ENCODE peak calls at places on chromosome 3, in ten cellular contexts. W is fibroblast of lung, Q is GM23248, X is OCI-LY7, T is mammary epithelial cell, C is GM23338, P is osteoblast, U is hepatocyte, H is endothelial cell of umbilical vein, J is SK-N-SH. B is an unnamed sample. For H4K20me1, the result is how much of the 10 kb centered on the place peaks cover.

GRCh38 chr3:115512565-115513410 is 110.5 kb upstream of the GAP43 start:
- DNase-seq in X (no peak), T (peak), W (peak), U (peak), P (peak), C (peak), H (peak), Q (peak), J (peak), B (peak)

GRCh38 chr3:23895181-23895580 is 21.6 kb downstream of the NKIRAS1 start:
- DNase-seq in H (no peak), P (no peak), U (no peak), C (no peak), X (no peak), T (no peak), J (no peak), Q (no peak), W (no peak), B (no peak)

GRCh38 chr3:116614795-116615362 is 94.7 kb upstream of the TUSC7 start:
- DNase-seq in T (peak), W (peak), J (peak), H (no peak), X (peak), U (peak), C (peak), P (no peak), Q (peak), B (peak)

GRCh38 chr3:119352863-119353527 is 58.8 kb downstream of the ARHGAP31 start:
- DNase-seq in J (no peak), W (peak), X (peak), U (peak), P (no peak), T (peak), Q (peak), C (peak), H (peak), B (peak)

GRCh38 chr3:9091811-9092210 is 128.5 kb upstream of the RAD18 start:
- DNase-seq in C (no peak), T (no peak), W (peak), U (no peak), P (no peak), H (no peak), J (no peak), X (no peak), Q (peak), B (no peak)

GRCh38 chr3:170523248-170523647 is 62.6 kb downstream of the SLC7A14 start:
- DNase-seq in C (no peak), P (no peak), W (peak), X (no peak), T (peak), J (no peak), Q (peak), H (peak), U (no peak), B (peak)

GRCh38 chr3:49165771-49166751 is at the start of gene CCDC71:
- DNase-seq in T (peak), X (peak), J (peak), W (peak), H (peak), U (peak), P (peak), C (peak), Q (peak), B (peak)

GRCh38 chr3:23396746-23397145 is 193.6 kb downstream of the UBE2E2 start:
- DNase-seq in U (no peak), W (peak), Q (no peak), H (peak), C (no peak), P (no peak), X (no peak), J (no peak), T (peak), B (no peak)

GRCh38 chr3:191239439-191240035 is 40.5 kb downstream of the OSTN start:
- DNase-seq in X (no peak), P (no peak), U (no peak), W (peak), Q (no peak), H (peak), C (no peak), J (no peak), T (no peak), B (no peak)

GRCh38 chr3:193677734-193678133 is 84.7 kb downstream of the OPA1 start:
- DNase-seq in P (no peak), C (no peak), T (no peak), J (no peak), H (no peak), X (no peak), W (no peak), U (no peak), Q (no peak), B (no peak)

GRCh38 chr3:148598619-148599018 is 99.1 kb upstream of the AGTR1 start:
- DNase-seq in Q (no peak), W (no peak), P (no peak), T (no peak), U (no peak), J (no peak), C (no peak), H (no peak), X (no peak), B (no peak)

GRCh38 chr3:9080165-9080564 is 116.9 kb upstream of the RAD18 start:
- DNase-seq in H (no peak), X (no peak), Q (peak), P (no peak), T (peak), U (no peak), W (no peak), C (no peak), J (no peak), B (no peak)

GRCh38 chr3:122858373-122858772 is 63.5 kb downstream of the SLC49A4 start:
- DNase-seq in U (peak), H (peak), Q (peak), P (no peak), T (peak), J (peak), X (peak), C (peak), W (peak), B (no peak)

GRCh38 chr3:86104154-86104553 is 886.8 kb downstream of the VGLL3 start:
- DNase-seq in U (no peak), P (no peak), C (peak), T (no peak), W (no peak), H (no peak), Q (no peak), X (no peak), J (no peak), B (no peak)

GRCh38 chr3:47156418-47156817 is 7.5 kb downstream of the SETD2 start:
- DNase-seq in T (no peak), P (peak), W (no peak), X (no peak), Q (no peak), U (no peak), H (no peak), C (no peak), J (no peak), B (no peak)
- H4K20me1 ChIP-seq in T (under half), P (half or more), W (under half), X (half or more), Q (half or more), U (half or more), H (under half), C (under half), J (half or more), B (half or more)

GRCh38 chr3:38168151-38168987 is 3.0 kb downstream of the OXSR1 start:
- DNase-seq in C (no peak), J (no peak), H (no peak), X (no peak), P (peak), Q (peak), W (peak), T (peak), U (no peak), B (peak)

GRCh38 chr3:38171622-38172021 is 6.3 kb downstream of the OXSR1 start:
- DNase-seq in H (no peak), C (no peak), W (no peak), X (no peak), J (no peak), U (no peak), Q (no peak), P (no peak), T (no peak), B (no peak)

GRCh38 chr3:38168988-38169363 is 3.6 kb downstream of the OXSR1 start:
- DNase-seq in P (no peak), Q (peak), H (no peak), U (no peak), T (peak), C (no peak), W (peak), X (no peak), J (no peak), B (peak)

GRCh38 chr3:38173834-38174418 is 8.6 kb downstream of the OXSR1 start:
- DNase-seq in W (no peak), J (no peak), H (no peak), P (no peak), Q (no peak), C (peak), T (no peak), X (no peak), U (no peak), B (no peak)

DNA sequence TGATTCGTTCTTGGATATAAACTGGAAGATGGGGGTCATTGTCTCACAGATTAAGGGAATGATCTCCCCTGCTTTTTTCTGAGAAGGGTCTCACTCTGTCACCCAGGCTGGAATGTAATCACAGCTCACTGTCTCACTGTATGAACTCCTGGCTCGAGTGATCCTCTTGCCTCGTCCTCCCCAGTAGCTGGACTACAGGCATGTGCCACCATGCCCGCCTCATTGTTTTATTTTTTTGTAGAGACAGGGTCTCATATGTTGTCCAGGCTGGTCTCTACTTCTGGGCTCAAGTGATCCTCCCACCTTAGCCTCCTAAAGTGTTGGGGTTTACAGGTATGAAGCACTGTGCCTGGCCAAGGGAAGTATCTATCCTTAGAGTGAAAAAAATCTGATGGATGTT is 5.4 kb downstream of the OXSR1 start:
- DNase-seq in Q (no peak), H (no peak), U (no peak), P (no peak), J (no peak), C (no peak), W (no peak), X (no peak), T (no peak), B (no peak)
- H4K20me1 ChIP-seq in Q (under half), H (under half), U (half or more), P (under half), J (half or more), C (half or more), W (under half), X (half or more), T (under half), B (under half)

DNA sequence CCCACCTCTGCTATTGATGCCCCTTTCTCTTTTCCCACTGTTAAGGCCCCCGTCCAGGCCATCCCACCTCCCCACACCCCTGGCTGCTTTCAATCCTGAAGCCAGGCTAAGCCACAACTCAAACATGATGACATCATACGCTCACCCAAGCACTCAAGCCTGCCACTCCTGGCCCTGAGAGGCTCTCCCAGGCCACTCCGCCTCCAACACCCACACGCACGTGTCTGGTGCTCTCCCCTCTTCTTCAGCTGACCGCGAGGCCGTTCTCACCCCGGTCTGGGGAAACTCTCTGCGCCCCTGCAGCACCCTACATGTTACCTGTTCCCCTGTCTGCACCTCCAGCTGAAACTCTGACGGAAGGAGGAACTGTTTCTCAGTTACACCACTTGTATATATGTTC is 6.2 kb downstream of the ZXDC start:
- DNase-seq in X (no peak), P (peak), W (no peak), U (no peak), J (no peak), H (no peak), Q (no peak), C (no peak), T (no peak), B (no peak)
- H4K20me1 ChIP-seq in X (under half), P (half or more), W (under half), U (half or more), J (under half), H (under half), Q (under half), C (under half), T (under half), B (half or more)

DNA sequence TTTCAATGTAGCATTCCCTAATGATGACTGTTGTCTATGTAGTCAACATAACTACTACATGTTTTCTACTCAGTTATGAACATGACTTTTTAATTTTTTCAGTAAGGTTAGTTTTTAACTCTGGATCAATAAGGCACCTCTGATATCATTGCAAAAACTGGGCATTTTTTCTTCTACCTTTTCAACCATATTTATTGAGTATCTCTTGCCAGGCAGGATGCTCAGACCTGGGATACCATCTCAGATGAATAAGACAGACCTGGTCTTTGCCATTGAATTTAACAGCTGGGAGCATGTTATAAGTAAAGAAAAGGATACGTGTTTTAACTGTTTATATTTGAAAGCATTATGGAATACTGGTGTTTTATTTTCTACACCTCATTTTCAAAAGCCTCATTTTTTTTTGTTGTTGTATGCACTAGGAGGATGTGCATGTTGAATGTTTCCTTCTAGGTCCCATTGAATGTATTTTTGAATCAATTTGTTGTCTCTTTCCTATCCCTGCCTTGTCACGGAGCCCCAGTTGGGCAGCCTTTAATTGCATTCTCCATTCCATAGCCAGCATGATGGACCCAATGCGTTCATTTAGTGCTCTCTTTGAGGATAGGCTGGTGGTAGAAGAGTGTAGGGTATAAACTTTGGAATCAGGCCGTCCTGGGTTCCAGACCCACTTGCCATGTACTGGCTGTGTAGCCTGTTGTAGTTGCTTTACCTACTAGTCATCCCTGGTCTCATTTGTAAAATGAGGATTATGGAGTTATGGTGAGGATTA is 3.7 kb downstream of the TGFBR2 start:
- DNase-seq in Q (no peak), P (no peak), J (no peak), W (no peak), C (no peak), U (no peak), T (no peak), X (no peak), H (no peak), B (no peak)
- H4K20me1 ChIP-seq in Q (under half), P (under half), J (under half), W (under half), C (under half), U (under half), T (under half), X (under half), H (under half), B (half or more)

B was measured in astrocyte.